ENCODE peak calls at places on chromosomes 6 and 20, in six cellular contexts. G is body of pancreas, A is sigmoid colon, Q is esophagus squamous epithelium, Y is HCT116, C is HepG2. S is an unnamed sample.

GRCh38 chr20:3590164-3590563 is 73.0 kb downstream of the GFRA4 start:
- DNase-seq in G (no peak), Q (no peak), Y (no peak), A (no peak), C (no peak), S (no peak)

GRCh38 chr20:32580970-32581838 is 3.9 kb downstream of the NOL4L start:
- DNase-seq in G (peak), Q (no peak), C (peak), Y (no peak), A (no peak), S (no peak)

GRCh38 chr6:7235712-7236311 is 77.2 kb downstream of the SSR1 start:
- DNase-seq in Q (no peak), C (no peak), Y (no peak), A (no peak), G (peak), S (peak)

GRCh38 chr20:20010639-20011500 is 6.3 kb upstream of the NAA20 start:
- DNase-seq in G (no peak), A (no peak), Y (no peak), Q (no peak), C (peak), S (no peak)

GRCh38 chr6:109486068-109486467 is 3.0 kb upstream of the ZBTB24 start:
- DNase-seq in G (no peak), C (peak), Q (no peak), Y (no peak), A (no peak), S (no peak)

GRCh38 chr6:84027340-84028183 is 6.0 kb upstream of the MRAP2 start:
- DNase-seq in A (no peak), C (no peak), Y (no peak), G (peak), Q (no peak), S (peak)

GRCh38 chr6:87287251-87287650 is 35.1 kb upstream of the SMIM8 start:
- DNase-seq in C (no peak), G (no peak), A (no peak), Q (no peak), Y (no peak), S (no peak)

GRCh38 chr6:21309791-21310190 is 283.8 kb upstream of the SOX4 start:
- DNase-seq in G (no peak), Q (no peak), C (no peak), A (no peak), Y (no peak), S (no peak)

GRCh38 chr20:62205618-62206387 is 14.3 kb downstream of the HRH3 start:
- DNase-seq in Q (no peak), Y (no peak), G (no peak), C (no peak), A (no peak), S (no peak)

GRCh38 chr6:137432054-137432545 is 62.1 kb downstream of the OLIG3 start:
- DNase-seq in G (no peak), Q (no peak), C (no peak), Y (no peak), A (no peak), S (no peak)

GRCh38 chr6:98525860-98526259 is 308.5 kb upstream of the POU3F2 start:
- DNase-seq in C (no peak), G (no peak), Q (no peak), A (no peak), Y (no peak), S (no peak)

GRCh38 chr20:20491110-20491783 is 123.3 kb downstream of the INSM1 start:
- DNase-seq in A (no peak), C (no peak), Y (no peak), Q (no peak), G (no peak), S (no peak)

GRCh38 chr20:49867453-49868215 is 47.7 kb downstream of the SPATA2 start:
- DNase-seq in Y (no peak), Q (no peak), A (no peak), G (no peak), C (no peak), S (no peak)

GRCh38 chr20:37396520-37397075 is 50.7 kb downstream of the SRC start:
- DNase-seq in Q (no peak), C (no peak), Y (no peak), G (no peak), A (no peak), S (no peak)

GRCh38 chr6:168789699-168790098 is 348.7 kb downstream of the SMOC2 start:
- DNase-seq in A (no peak), C (no peak), G (no peak), Y (no peak), Q (no peak), S (no peak)

GRCh38 chr6:16747232-16748027 is 13.8 kb downstream of the ATXN1 start:
- DNase-seq in C (peak), G (peak), A (no peak), Q (no peak), Y (no peak), S (no peak)

GRCh38 chr6:14622878-14623542 is 505.4 kb downstream of the CD83 start:
- DNase-seq in A (no peak), Q (no peak), G (no peak), C (peak), Y (no peak), S (no peak)

GRCh38 chr20:43798591-43799149 is 71.9 kb upstream of the GTSF1L start:
- DNase-seq in G (no peak), A (no peak), Y (no peak), C (no peak), Q (no peak), S (no peak)

GRCh38 chr6:82361631-82362030 is 2.0 kb upstream of the TPBG start:
- DNase-seq in Y (no peak), A (no peak), G (no peak), C (no peak), Q (no peak), S (no peak)

GRCh38 chr20:17972121-17972520 is 3.3 kb downstream of the MGME1 start:
- DNase-seq in A (no peak), Y (no peak), C (no peak), G (no peak), Q (no peak), S (no peak)

GRCh38 chr20:47656313-47656712 is 129.0 kb downstream of the SULF2 start:
- DNase-seq in A (no peak), Y (no peak), G (no peak), C (no peak), Q (no peak), S (no peak)

GRCh38 chr6:83514877-83515466 is 2.6 kb downstream of the PRSS35 start:
- DNase-seq in C (peak), Y (peak), Q (no peak), A (no peak), G (peak), S (no peak)

GRCh38 chr6:112979830-112980229 is 632.7 kb downstream of the RFPL4B start:
- DNase-seq in Y (no peak), Q (no peak), A (no peak), C (no peak), G (peak), S (no peak)

GRCh38 chr6:22231050-22231449 is 65.8 kb downstream of the PRL start:
- DNase-seq in A (no peak), Q (no peak), Y (no peak), C (no peak), G (no peak), S (no peak)

GRCh38 chr6:160792711-160793110 is 90.7 kb downstream of the PLG start:
- DNase-seq in C (no peak), Y (no peak), G (no peak), A (no peak), Q (no peak), S (no peak)
- TF ChIP-seq POLR2A in C (no peak), Y (no peak), G (no peak), A (no peak), Q (no peak), S (no peak)

GRCh38 chr6:106511274-106512047 is 117.8 kb downstream of the RTN4IP1 start:
- DNase-seq in C (peak), A (peak), Y (no peak), G (peak), Q (no peak), S (no peak)

GRCh38 chr6:106512048-106512957 is 117.0 kb downstream of the RTN4IP1 start:
- DNase-seq in C (peak), Y (no peak), G (peak), Q (no peak), A (peak), S (no peak)

GRCh38 chr6:106508836-106509235 is 120.5 kb downstream of the RTN4IP1 start:
- DNase-seq in G (no peak), A (no peak), Q (no peak), Y (no peak), C (no peak), S (no peak)

GRCh38 chr6:106509420-106510089 is 119.7 kb downstream of the RTN4IP1 start:
- DNase-seq in C (peak), Y (no peak), A (peak), Q (no peak), G (peak), S (no peak)

DNA sequence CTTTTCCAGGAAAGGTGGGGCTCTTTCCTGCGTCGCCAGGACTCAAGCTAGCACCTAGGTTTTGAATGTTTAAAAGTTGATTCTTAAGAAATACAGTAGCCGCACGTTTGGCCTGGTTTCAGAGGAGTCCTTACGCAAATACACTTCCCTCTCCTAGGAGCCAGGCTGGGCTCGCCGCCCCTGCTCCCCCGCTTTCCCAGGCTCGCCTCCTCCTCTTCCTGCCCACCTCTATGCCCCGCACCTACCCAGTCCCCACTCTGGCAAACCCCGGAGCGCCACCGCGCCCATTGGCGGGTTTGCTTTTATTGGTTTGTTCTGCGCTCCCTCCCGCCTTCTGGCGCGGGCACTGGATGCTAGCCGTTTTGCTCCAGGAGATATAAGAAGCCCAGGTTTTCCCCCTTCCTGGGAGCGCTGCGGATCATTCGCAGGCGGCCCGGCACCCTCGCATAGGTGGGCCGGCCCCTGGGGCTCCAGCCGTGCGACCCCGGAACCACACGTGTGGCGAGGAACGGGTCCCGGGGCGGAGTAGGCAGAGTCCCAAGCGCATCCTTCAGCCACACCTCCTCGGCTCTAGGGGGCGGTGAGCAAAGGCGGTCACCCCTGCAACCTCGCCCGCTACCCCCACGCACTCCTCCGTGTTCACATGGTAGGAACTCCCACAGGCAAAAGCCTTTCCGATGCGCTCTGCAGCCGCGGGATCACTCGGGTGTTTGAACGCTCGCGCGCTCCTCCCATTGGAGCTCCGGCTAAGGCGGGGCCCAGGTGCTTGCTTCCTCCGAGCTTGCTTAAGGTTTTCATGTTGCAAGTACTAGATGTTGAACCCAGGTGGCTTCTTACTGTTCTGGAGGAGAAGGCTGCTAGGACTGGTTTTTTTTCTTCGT is 119.0 kb downstream of the RTN4IP1 start:
- DNase-seq in Y (no peak), G (peak), A (peak), Q (no peak), C (peak), S (no peak)
- TF ChIP-seq POLR2A in Y (no peak), G (no peak), A (no peak), Q (peak), C (no peak), S (no peak)

GRCh38 chr6:104955927-104956662 is 812 bp upstream of the LIN28B start:
- DNase-seq in Q (no peak), C (peak), G (no peak), Y (no peak), A (no peak), S (no peak)

GRCh38 chr6:104957301-104958177 is 632 bp downstream of the LIN28B start:
- DNase-seq in Q (no peak), C (peak), G (no peak), Y (no peak), A (no peak), S (no peak)

GRCh38 chr6:104958178-104958520 is 1.2 kb downstream of the LIN28B start:
- DNase-seq in C (no peak), Q (no peak), G (no peak), Y (no peak), A (no peak), S (no peak)

GRCh38 chr6:104955491-104955890 is 1.4 kb upstream of the LIN28B start:
- DNase-seq in Y (no peak), Q (no peak), A (no peak), G (no peak), C (no peak), S (no peak)

GRCh38 chr6:104956663-104957294 is at the start of gene LIN28B:
- DNase-seq in C (peak), A (no peak), Y (no peak), G (no peak), Q (no peak), S (no peak)
- TF ChIP-seq POLR2A in C (peak), A (no peak), Y (no peak), G (no peak), Q (no peak), S (no peak)

DNA sequence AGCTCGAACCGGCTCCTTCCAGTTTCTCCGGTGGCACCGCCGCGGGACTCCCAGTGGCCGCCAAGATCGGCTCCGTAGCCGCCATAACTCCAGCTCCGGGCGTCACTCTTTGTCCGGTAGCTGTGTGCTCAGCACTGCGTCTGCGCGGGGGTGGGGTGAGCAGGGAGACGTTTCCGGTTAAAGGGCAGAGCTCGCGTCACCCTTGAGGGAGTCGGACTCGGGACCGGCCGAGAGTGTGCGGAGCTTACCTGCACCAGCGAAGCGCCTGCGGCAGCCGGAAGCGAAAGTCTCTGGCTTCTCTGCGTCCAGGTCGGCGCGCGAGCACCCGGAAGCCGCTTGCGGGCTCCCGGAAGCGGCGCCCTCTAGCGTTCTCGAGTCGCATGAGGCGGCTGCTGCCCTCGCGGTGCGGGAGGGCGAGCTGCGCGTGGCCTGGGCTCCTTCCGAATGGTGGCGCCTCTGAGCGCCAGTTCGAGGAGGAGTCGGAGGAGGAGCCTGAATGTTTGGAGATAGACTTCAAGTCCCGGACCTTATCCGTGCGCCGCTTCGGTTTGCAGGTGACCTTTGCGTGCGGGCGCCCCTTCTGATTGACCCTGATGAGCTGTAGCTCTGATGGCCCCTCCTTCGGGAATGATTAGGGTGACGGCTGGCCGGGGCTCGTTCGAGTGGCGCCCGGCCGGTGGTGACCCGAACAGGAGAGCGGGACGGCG is at the start of gene SCAND1:
- DNase-seq in C (peak), G (peak), Y (peak), Q (peak), A (peak), S (peak)
- TF ChIP-seq POLR2A in C (peak), G (peak), Y (peak), Q (peak), A (peak), S (peak)

DNA sequence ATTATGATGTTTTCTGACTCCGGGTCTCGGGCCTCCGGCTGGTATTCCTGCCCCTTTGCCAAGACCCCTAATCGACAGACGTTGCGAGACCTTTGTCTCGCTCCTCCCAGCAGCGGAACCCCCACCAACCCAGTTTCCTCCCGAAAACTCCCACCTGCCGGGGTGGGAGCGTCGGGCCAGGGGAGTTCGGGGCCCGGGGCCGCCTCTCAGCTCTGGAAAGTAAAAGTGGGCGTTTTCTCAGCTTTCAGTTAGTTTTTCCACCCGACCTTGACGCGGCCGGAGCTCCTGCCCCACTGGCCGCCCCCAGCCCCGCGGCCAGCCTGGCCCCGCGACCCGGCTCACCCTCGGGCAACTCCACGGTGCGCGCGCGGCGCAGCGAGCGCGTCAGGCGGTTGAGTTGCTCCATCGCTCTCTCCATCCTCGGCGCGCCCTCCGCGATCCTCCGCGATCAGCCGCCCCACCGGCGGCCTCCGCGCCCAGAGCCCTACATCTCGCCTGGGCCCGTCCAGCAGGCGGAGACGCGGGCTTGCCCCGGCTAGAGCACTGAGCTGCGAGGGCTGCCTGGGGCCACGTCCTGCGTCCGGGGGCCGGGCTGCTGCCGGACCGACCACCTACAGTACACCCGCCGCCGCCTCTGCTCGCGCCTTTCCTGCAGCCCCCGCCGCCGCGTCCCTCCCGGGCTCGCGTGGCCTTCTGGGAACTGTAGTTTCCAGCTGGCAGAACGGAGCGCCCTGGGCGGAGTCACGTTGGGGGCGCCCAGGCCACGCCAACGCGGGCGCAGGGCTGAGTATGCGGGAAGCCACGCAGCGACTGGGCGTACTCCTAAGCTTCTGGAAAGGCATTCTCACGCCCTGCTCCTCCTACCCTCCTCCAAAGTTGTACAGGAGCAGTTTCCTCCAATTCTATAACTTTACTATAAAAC is at the start of gene HACE1:
- DNase-seq in G (peak), Q (peak), A (peak), Y (peak), C (peak), S (peak)
- TF ChIP-seq POLR2A in G (peak), Q (no peak), A (no peak), Y (peak), C (peak), S (peak)

GRCh38 chr6:31350973-31351733 is 5.8 kb downstream of the HLA-B start:
- DNase-seq in A (no peak), C (no peak), G (no peak), Y (no peak), Q (no peak), S (no peak)

GRCh38 chr6:31351734-31352496 is 5.1 kb downstream of the HLA-B start:
- DNase-seq in A (no peak), G (no peak), Q (no peak), Y (no peak), C (no peak), S (no peak)

GRCh38 chr6:31353508-31353907 is 3.5 kb downstream of the HLA-B start:
- DNase-seq in C (no peak), A (no peak), G (no peak), Y (no peak), Q (no peak), S (no peak)

GRCh38 chr6:31354248-31354647 is 2.7 kb downstream of the HLA-B start:
- DNase-seq in G (no peak), C (no peak), Q (no peak), A (no peak), Y (no peak), S (no peak)

GRCh38 chr6:31352497-31353368 is 4.2 kb downstream of the HLA-B start:
- DNase-seq in Q (no peak), Y (no peak), G (no peak), A (no peak), C (no peak), S (no peak)
- TF ChIP-seq POLR2A in Q (no peak), Y (no peak), G (no peak), A (no peak), C (no peak), S (no peak)

S was measured in gastrocnemius medialis.